ENCODE peak calls at places on chromosomes 5 and 9, in four cellular contexts. R, I, D and N are unnamed samples.

GRCh38 chr5:100905259-100905914 is 2.3 kb upstream of the ST8SIA4 start:
- DNase-seq in R (no peak), I (no peak), D (peak), N (no peak)

GRCh38 chr5:1764606-1764960 is 35.1 kb downstream of the MRPL36 start:
- DNase-seq in R (no peak), I (no peak), D (no peak), N (no peak)

GRCh38 chr9:34332370-34332964 is 3.1 kb downstream of the NUDT2 start:
- DNase-seq in R (no peak), I (no peak), D (no peak), N (no peak)

GRCh38 chr9:96138616-96139015 is 163.4 kb downstream of the HSD17B3 start:
- DNase-seq in R (no peak), I (no peak), D (no peak), N (no peak)

GRCh38 chr5:78221964-78222451 is 72.5 kb downstream of the AP3B1 start:
- DNase-seq in R (no peak), I (peak), D (peak), N (no peak)

GRCh38 chr9:96057155-96057554 is 181.7 kb downstream of the ERCC6L2 start:
- DNase-seq in R (no peak), I (no peak), D (no peak), N (peak)

GRCh38 chr5:124704594-124705284 is 41.7 kb downstream of the ZNF608 start:
- DNase-seq in R (no peak), I (peak), D (no peak), N (no peak)

GRCh38 chr9:2234371-2234893 is 219.3 kb downstream of the SMARCA2 start:
- DNase-seq in R (no peak), I (no peak), D (no peak), N (no peak)

GRCh38 chr9:121253821-121254471 is 14.0 kb upstream of the GSN start:
- DNase-seq in R (no peak), I (no peak), D (no peak), N (no peak)

GRCh38 chr5:439181-439580 is 3.8 kb upstream of the EXOC3 start:
- DNase-seq in R (no peak), I (no peak), D (no peak), N (no peak)

GRCh38 chr5:172699999-172700685 is 59.1 kb downstream of the NEURL1B start:
- DNase-seq in R (no peak), I (no peak), D (no peak), N (no peak)

GRCh38 chr5:87541033-87541432 is 128.3 kb upstream of the CCNH start:
- DNase-seq in R (no peak), I (no peak), D (peak), N (no peak)
- TF ChIP-seq CTCF in R (no peak), I (no peak), D (no peak), N (no peak)

DNA sequence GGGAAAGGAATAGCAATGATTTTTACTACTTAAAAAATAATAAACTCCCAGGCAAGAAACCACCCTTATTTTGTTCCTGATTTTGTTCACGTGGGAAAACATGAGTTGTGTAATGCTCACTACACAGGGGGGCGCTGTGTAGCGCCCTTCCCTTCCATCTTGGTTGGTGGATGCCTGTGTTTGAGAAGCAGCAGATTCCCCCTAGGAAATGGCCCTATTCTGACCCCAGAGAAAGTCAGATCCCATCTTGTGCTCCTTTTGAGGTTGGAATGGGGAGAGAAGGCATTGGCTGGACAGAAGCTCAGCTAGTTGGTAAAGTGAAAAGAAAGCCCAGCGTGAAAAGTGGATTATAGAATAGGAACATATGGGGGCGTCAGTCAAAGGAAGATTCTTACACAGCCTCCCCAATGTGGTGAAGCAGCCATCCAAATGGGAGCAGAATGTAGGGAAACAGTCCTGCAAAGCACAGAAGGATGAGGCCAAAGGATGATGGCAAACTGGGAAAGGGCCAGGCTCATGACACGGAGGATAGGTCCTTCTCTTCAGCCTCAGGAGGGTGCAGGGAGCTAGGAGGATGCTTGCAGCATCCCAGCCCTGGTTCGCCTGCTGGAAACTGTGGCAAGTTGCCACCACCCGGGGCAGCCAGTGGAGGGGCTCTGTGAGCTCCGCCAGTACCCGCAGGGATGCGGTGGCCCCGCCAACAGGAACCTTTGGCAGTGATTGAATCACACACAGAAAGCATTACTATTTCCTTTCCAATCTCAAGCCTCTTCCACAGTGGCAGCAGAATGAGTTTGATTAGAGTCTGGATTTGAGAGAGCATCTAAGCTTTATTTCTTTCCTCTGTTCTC is 314.2 kb upstream of the DAP start:
- DNase-seq in R (no peak), I (no peak), D (no peak), N (no peak)
- TF ChIP-seq CTCF in R (no peak), I (no peak), D (no peak), N (no peak)

GRCh38 chr5:170985486-170985885 is 123.7 kb downstream of the RANBP17 start:
- DNase-seq in R (no peak), I (no peak), D (no peak), N (no peak)

GRCh38 chr5:170986598-170986997 is 124.8 kb downstream of the RANBP17 start:
- DNase-seq in R (no peak), I (no peak), D (no peak), N (no peak)
- TF ChIP-seq CTCF in R (no peak), I (no peak), D (peak), N (no peak)

DNA sequence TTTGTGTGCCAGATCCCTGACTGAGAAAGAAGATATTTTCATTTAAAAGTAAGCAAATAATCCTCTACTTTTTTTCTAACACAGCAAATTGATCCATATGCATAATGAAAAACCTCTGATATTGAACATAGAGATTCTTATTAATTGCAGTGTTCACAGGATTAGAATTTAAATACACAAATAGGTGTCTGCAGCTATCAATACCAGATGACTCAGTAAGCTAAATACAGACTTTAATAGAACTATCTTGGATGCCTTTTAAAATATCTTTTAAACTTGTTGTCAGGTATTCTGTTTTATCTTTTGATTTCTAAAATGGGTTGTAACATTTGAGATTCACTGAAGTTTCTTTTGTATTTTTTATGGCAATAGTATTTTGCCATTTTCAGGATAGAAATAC is 43.1 kb downstream of the NIPBL start:
- DNase-seq in R (no peak), I (no peak), D (no peak), N (no peak)
- TF ChIP-seq CTCF in R (no peak), I (no peak), D (no peak), N (no peak)

DNA sequence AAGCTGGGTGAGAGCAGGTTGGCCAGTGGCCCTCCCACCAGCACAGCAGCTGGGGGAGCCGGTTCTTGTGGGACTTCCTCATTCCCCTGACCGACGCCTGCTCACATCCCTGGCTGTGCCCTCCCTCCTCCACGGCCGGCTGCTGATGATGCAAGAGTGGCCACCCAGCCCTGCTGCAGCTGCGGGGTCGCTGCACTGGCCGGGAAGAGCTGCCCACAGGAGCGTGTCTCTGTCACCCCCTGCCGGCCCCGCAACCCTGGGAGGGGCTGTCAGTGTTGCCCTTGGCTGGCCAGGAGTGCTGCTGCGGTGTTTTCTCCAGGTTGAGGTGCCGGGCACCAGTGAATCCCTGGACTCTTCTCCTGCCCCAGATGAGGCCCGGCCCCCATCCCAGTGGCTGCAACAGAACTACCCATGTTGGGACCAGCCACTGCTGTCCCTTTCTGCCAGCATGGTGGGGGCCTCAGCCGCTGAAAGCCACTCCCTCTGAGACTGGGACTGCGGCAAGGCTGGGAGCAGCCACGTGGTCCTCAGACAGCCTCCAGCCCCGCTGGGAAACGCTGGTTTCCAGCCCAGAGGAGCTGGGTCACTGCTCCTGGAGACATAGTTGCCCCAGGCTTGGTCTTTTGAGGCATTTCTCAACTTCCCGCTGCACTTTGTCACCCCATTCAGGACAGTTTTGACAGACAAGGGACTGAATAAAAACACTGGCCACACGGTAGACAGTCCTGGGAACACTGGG is 739 bp downstream of the CARD9 start:
- DNase-seq in R (no peak), I (peak), D (peak), N (no peak)
- TF ChIP-seq CTCF in R (no peak), I (peak), D (no peak), N (no peak)